ENCODE peak calls at places on chromosomes 13 and 19, in four cellular contexts. A, X, K and W are unnamed samples.

GRCh38 chr19:44356383-44357111 is at the start of gene ZNF112:
- DNase-seq in K (no peak), A (peak), X (peak), W (no peak)

GRCh38 chr19:51726049-51726448 is 2.3 kb upstream of the HAS1 start:
- DNase-seq in K (no peak), X (peak), A (peak), W (no peak)

GRCh38 chr19:35553385-35554000 is 8.1 kb downstream of the TMEM147 start:
- DNase-seq in A (no peak), K (no peak), X (no peak), W (no peak)

GRCh38 chr19:10292789-10293636 is 3.3 kb downstream of the ICAM5 start:
- DNase-seq in X (peak), A (peak), K (no peak), W (no peak)

GRCh38 chr19:55027472-55028337 is 10.4 kb downstream of the GP6 start:
- DNase-seq in A (no peak), K (no peak), X (no peak), W (no peak)

GRCh38 chr13:98977568-98978270 is at the start of gene DOCK9:
- DNase-seq in A (peak), K (no peak), X (no peak), W (no peak)

GRCh38 chr13:50161052-50161451 is 145.8 kb downstream of the KCNRG start:
- DNase-seq in A (no peak), K (no peak), X (no peak), W (no peak)

GRCh38 chr19:31127132-31127967 is 221.9 kb downstream of the TSHZ3 start:
- DNase-seq in A (no peak), K (no peak), X (no peak), W (no peak)

GRCh38 chr13:62321139-62321538 is 905.5 kb upstream of the PCDH20 start:
- DNase-seq in X (no peak), K (no peak), A (no peak), W (no peak)

GRCh38 chr13:74135306-74136088 is 1.3 kb upstream of the KLF12 start:
- DNase-seq in K (peak), A (peak), X (peak), W (peak)

GRCh38 chr19:58439576-58440554 is at the start of gene ZNF132:
- DNase-seq in A (peak), X (peak), K (peak), W (peak)

GRCh38 chr19:49853852-49854849 is 3.2 kb downstream of the PTOV1 start:
- DNase-seq in K (no peak), X (no peak), A (no peak), W (no peak)

GRCh38 chr19:48806518-48806817 is 4.4 kb downstream of the BCAT2 start:
- DNase-seq in A (peak), X (no peak), K (peak), W (peak)

GRCh38 chr19:30419581-30420180 is 47.5 kb downstream of the ZNF536 start:
- DNase-seq in K (no peak), X (peak), A (no peak), W (no peak)

GRCh38 chr19:27738569-27739193 is 1474.3 kb downstream of the UQCRFS1 start:
- DNase-seq in X (no peak), K (no peak), A (no peak), W (no peak)

GRCh38 chr19:2121416-2122051 is 24.8 kb downstream of the IZUMO4 start:
- DNase-seq in A (no peak), K (no peak), X (no peak), W (no peak)

GRCh38 chr19:40303765-40304164 is 18.6 kb upstream of the AKT2 start:
- DNase-seq in X (no peak), K (no peak), A (peak), W (no peak)

GRCh38 chr19:13165091-13165997 is 15.1 kb downstream of the IER2 start:
- DNase-seq in K (no peak), A (no peak), X (no peak), W (no peak)

GRCh38 chr13:24208314-24208713 is 47.8 kb downstream of the SPATA13 start:
- DNase-seq in K (no peak), A (no peak), X (no peak), W (no peak)

GRCh38 chr13:23715762-23716235 is 145.6 kb downstream of the TNFRSF19 start:
- DNase-seq in X (peak), A (peak), K (peak), W (peak)

GRCh38 chr19:11639602-11640471 is 42.6 kb downstream of the ZNF627 start:
- DNase-seq in K (peak), X (peak), A (peak), W (peak)

GRCh38 chr19:8367327-8368001 is 3.5 kb downstream of the ANGPTL4 start:
- DNase-seq in X (peak), A (peak), K (no peak), W (no peak)

GRCh38 chr13:33154911-33155310 is 130.6 kb downstream of the STARD13 start:
- DNase-seq in A (no peak), X (no peak), K (no peak), W (no peak)

GRCh38 chr13:27168870-27169525 is 2.6 kb downstream of the USP12 start:
- DNase-seq in K (no peak), A (no peak), X (no peak), W (no peak)

GRCh38 chr19:58203814-58204475 is 21.1 kb downstream of the ZNF274 start:
- DNase-seq in K (no peak), X (no peak), A (peak), W (no peak)

GRCh38 chr13:20128459-20128927 is 32.4 kb downstream of the GJA3 start:
- DNase-seq in A (peak), K (no peak), X (peak), W (no peak)

GRCh38 chr19:11894851-11895250 is 7.3 kb downstream of the ZNF69 start:
- DNase-seq in K (no peak), X (no peak), A (no peak), W (no peak)

GRCh38 chr13:46598140-46598819 is 45.3 kb downstream of the LRCH1 start:
- DNase-seq in A (no peak), K (no peak), X (no peak), W (no peak)

GRCh38 chr13:85261757-85262346 is 537.4 kb downstream of the SLITRK6 start:
- DNase-seq in A (no peak), K (no peak), X (no peak), W (no peak)

GRCh38 chr13:44155422-44156293 is 218.0 kb upstream of the SERP2 start:
- DNase-seq in A (peak), X (no peak), K (no peak), W (no peak)

GRCh38 chr13:19838726-19839342 is 24.6 kb downstream of the ZMYM5 start:
- DNase-seq in K (no peak), A (no peak), X (no peak), W (no peak)

GRCh38 chr13:26266311-26266710 is 12.4 kb downstream of the CDK8 start:
- DNase-seq in A (no peak), X (no peak), K (no peak), W (no peak)

GRCh38 chr13:72716776-72717175 is 10.7 kb downstream of the MZT1 start:
- DNase-seq in A (no peak), K (no peak), X (no peak), W (no peak)

DNA sequence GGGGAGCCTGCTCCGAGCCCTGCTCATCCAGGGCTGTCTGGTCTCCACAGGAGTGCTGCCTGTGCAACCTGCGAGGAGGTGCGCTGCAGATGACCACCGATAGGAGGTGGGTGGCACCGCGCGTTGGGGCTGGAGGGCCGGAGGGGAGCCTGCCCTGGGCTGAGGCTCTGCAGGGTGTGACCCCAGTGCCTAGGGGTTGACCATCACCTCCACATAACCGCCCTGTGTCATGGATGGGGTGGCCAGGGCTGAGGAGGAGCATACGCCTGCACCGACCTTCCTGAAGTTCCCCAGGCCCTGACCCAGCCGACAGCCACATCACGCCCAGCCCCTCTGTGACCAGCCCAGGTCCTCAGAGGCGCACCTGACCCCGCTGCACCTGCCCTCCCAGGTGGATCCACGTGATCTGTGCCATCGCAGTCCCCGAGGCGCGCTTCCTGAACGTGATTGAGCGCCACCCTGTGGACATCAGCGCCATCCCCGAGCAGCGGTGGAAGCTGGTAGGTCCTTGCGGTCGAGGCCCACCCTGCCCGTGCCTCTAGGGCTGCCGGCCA is 168.7 kb downstream of the KDM4B start:
- DNase-seq in A (peak), X (peak), K (no peak), W (no peak)
- TF ChIP-seq CTCF in A (peak), X (peak), K (no peak), W (no peak)

DNA sequence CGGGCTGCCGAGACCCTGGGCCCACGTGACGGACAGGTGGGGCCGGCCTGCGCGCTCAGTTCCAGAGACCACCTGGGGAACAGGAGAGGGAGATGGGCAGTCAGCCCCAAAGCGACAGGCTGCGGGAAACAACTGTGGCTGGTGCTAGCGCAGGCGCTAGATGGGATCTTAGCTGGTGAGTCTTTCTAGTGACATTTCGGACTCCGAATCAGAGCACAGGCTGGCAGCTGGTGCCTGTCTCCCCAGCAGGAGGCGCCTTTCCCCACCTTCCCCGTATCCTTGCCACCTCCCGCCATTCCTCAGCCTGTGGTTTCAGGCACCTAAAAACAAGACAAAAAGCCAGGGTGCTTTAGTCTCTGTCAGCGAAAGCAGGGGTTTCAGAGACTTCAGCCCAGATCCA is 19.4 kb upstream of the RANBP3 start:
- DNase-seq in K (no peak), X (no peak), A (peak), W (no peak)
- TF ChIP-seq CTCF in K (no peak), X (peak), A (peak), W (no peak)

DNA sequence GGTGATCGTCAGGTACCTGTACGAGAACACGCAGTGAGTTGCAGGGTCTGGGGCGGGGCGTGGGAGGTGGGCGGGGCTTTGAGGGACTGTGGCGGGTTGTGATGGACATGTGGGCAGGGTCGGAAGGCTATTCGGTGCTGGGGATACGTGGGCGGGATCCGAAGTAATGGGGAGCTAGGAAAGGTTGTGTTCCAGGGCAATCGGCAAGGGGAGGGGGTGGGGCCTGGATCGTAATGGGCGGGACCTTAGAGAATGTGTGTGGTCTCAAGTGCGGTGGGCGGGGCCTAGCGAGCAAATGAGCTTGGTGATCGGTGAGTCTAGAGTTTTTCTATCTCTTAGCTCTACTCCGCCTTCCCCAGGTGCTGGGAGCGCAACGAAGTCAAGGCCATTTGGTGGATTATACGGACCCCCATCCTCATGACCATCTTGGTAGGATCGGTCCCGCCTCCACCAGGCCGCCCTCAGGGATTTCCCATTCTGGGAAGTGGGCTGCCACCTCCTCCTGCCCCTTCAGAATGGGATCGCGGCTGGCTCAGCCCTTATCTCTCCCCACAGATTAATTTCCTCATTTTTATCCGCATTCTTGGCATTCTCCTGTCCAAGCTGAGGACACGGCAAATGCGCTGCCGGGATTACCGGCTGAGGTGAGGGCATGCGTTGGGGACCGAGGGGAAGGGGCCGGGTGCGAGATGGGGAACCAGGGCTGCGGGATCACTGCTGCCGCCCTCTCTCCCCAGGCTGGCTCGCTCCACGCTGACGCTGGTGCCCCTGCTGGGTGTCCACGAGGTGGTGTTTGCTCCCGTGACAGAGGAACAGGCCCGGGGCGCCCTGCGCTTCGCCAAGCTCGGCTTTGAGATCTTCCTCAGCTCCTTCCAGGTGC is 9.6 kb downstream of the GIPR start:
- DNase-seq in A (peak), K (peak), X (no peak), W (peak)
- TF ChIP-seq CTCF in A (no peak), K (no peak), X (no peak), W (no peak)

GRCh38 chr13:21219044-21219381 is 42.6 kb downstream of the MRPL57 start:
- DNase-seq in K (no peak), X (no peak), A (no peak), W (no peak)
- TF ChIP-seq CTCF in K (no peak), X (no peak), A (no peak), W (no peak)

GRCh38 chr19:18856385-18857126 is 24.8 kb downstream of the UPF1 start:
- DNase-seq in K (no peak), X (peak), A (peak), W (no peak)
- TF ChIP-seq CTCF in K (no peak), X (peak), A (no peak), W (no peak)

DNA sequence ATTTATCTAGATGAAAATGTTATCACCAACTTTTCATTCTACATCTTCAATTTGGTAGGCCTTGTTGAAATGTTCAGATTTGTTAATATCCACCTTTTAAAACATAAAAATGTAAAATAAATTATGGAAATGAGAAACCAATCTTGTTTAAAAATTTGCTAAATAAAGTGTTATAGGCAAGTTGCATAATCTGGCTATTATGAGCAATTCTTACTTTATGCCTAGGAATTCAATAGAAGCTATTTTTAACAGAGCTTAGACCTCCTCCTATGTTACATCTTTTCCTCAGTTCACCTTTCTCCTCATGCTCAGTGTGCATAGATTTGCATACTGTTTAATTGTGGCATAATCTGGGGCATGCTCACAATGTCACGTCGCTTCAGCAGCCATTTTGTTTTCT is 87.9 kb upstream of the POSTN start:
- DNase-seq in X (no peak), A (no peak), K (no peak), W (no peak)
- TF ChIP-seq CTCF in X (no peak), A (no peak), K (no peak), W (no peak)

GRCh38 chr19:53365134-53365898 is at the start of gene ZNF525:
- DNase-seq in X (peak), K (peak), A (peak), W (peak)
- TF ChIP-seq CTCF in X (peak), K (no peak), A (peak), W (no peak)

GRCh38 chr13:110713642-110713952 is at the start of gene ING1:
- DNase-seq in K (no peak), X (peak), A (no peak), W (no peak)

GRCh38 chr13:110713981-110714797 is 689 bp downstream of the ING1 start:
- DNase-seq in A (peak), X (peak), K (peak), W (peak)

GRCh38 chr13:110716235-110716505 is 2.7 kb downstream of the ING1 start:
- DNase-seq in A (no peak), K (no peak), X (no peak), W (no peak)

GRCh38 chr13:110714798-110715394 is 1.4 kb downstream of the ING1 start:
- DNase-seq in X (peak), A (peak), K (no peak), W (no peak)

DNA sequence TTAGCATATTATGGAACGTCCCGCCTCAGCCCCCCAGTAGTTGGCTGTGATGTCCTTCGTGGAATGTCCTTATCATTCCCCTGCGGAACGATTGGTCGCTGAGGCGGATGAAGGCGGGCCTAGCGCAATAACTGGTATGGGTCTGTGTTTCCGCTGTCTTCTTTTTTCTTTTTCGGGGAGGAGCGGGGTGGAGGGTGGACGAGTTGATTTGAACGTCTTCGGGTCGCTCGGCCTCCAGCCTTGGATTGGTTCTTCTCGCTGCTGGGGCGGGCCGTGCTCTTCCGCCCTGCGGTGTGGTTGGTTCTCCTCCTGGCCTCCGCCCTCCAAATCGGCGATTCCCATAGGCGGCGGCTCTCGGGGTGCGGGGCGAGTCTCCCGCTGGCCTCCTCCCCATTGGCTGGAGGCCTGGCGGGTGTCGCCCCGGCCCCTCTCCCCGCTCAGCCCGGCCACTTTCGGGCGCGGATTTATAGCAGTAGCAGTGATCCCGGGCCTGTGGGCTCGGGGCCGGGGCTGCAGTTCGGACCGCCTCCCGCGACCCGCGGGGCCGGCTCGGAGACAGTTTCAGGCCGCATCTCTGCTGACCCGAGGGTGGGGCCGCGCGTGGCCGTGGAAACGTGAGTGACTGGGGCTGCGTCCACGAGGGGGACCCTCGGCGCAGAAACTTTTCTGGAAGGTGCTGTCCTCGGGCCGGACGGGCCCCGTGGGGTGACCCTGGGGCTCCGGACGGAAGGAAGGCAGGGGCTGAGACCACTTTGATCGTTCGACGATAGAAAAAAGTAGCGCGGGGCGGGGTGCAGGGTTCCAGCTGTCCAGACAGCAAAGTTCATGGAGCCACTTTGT is 2.1 kb downstream of the ING1 start:
- DNase-seq in A (peak), X (peak), K (peak), W (peak)
- TF ChIP-seq CTCF in A (no peak), X (peak), K (no peak), W (no peak)